ENCODE peak calls at places on chromosomes 4 and X, in seven cellular contexts. D is endothelial cell, R is GM20000, Q is MM.1S, L is GM13976, A is A549, Y is GM10248. U is an unnamed sample.
A peak's percentile ranks its signal among the peaks of the same experiment; 100 is the strongest.

GRCh38 chr4:169070071-169070894 is 60.2 kb upstream of the CBR4 start:
- DNase-seq in D (no peak), R (no peak), Q (no peak), L (no peak), A (peak; percentile 74), Y (no peak), U (peak; percentile 100)

GRCh38 chr4:24781999-24782745 is 13.2 kb upstream of the SOD3 start:
- DNase-seq in D (no peak), R (no peak), Q (no peak), L (no peak), A (no peak), Y (no peak), U (no peak)

GRCh38 chrX:123962006-123962485 is 540 bp downstream of the STAG2 start:
- DNase-seq in D (no peak), R (no peak), Q (no peak), L (no peak), A (no peak), Y (no peak), U (no peak)

GRCh38 chrX:19040373-19040772 is 56.5 kb upstream of the PHKA2 start:
- DNase-seq in D (no peak), R (no peak), Q (no peak), L (no peak), A (no peak), Y (no peak), U (no peak)

GRCh38 chrX:43861750-43862149 is 20.5 kb downstream of the MAOB start:
- DNase-seq in D (no peak), R (no peak), Q (no peak), L (no peak), A (peak; percentile 32), Y (no peak), U (peak; percentile 52)

GRCh38 chr4:3485011-3485881 is 22.1 kb downstream of the DOK7 start:
- DNase-seq in D (no peak), R (peak; percentile 70), Q (no peak), L (peak; percentile 71), A (no peak), Y (no peak), U (no peak)

GRCh38 chr4:11587797-11588196 is 159.1 kb upstream of the HS3ST1 start:
- DNase-seq in D (no peak), R (no peak), Q (no peak), L (no peak), A (no peak), Y (no peak), U (no peak)

GRCh38 chr4:167023359-167023925 is 210.9 kb downstream of the SPOCK3 start:
- DNase-seq in D (no peak), R (no peak), Q (no peak), L (no peak), A (no peak), Y (no peak), U (no peak)

GRCh38 chr4:114519368-114519767 is 79.2 kb upstream of the UGT8 start:
- DNase-seq in D (no peak), R (no peak), Q (no peak), L (no peak), A (no peak), Y (no peak), U (no peak)

GRCh38 chr4:150158041-150158440 is 79.8 kb downstream of the DCLK2 start:
- DNase-seq in D (no peak), R (no peak), Q (no peak), L (no peak), A (no peak), Y (no peak), U (no peak)

GRCh38 chr4:152422817-152423320 is 113.0 kb downstream of the FBXW7 start:
- DNase-seq in D (no peak), R (no peak), Q (no peak), L (no peak), A (no peak), Y (no peak), U (no peak)

GRCh38 chr4:153169811-153170210 is 34.4 kb upstream of the TRIM2 start:
- DNase-seq in D (no peak), R (no peak), Q (no peak), L (no peak), A (no peak), Y (no peak), U (no peak)

GRCh38 chr4:112189754-112190153 is 41.8 kb upstream of the AP1AR start:
- DNase-seq in D (no peak), R (no peak), Q (no peak), L (no peak), A (peak; percentile 26), Y (no peak), U (no peak)

GRCh38 chrX:124736553-124737240 is 390.3 kb downstream of the SH2D1A start:
- DNase-seq in D (peak; percentile 3), R (no peak), Q (peak; percentile 37), L (no peak), A (no peak), Y (no peak), U (no peak)

GRCh38 chr4:27046851-27047250 is 186.2 kb downstream of the STIM2 start:
- DNase-seq in D (no peak), R (no peak), Q (no peak), L (no peak), A (no peak), Y (no peak), U (no peak)

GRCh38 chr4:78656968-78657445 is 105.4 kb downstream of the ANXA3 start:
- DNase-seq in D (no peak), R (no peak), Q (peak; percentile 37), L (no peak), A (no peak), Y (no peak), U (no peak)

GRCh38 chr4:54872246-54872645 is 214.5 kb downstream of the KIT start:
- DNase-seq in D (no peak), R (no peak), Q (no peak), L (no peak), A (no peak), Y (no peak), U (no peak)

GRCh38 chr4:128524311-128524710 is 236.7 kb upstream of the PGRMC2 start:
- DNase-seq in D (no peak), R (no peak), Q (no peak), L (no peak), A (peak; percentile 88), Y (no peak), U (peak; percentile 66)

GRCh38 chr4:7885216-7886134 is 54.2 kb downstream of the AFAP1 start:
- DNase-seq in D (no peak), R (no peak), Q (no peak), L (no peak), A (no peak), Y (no peak), U (no peak)

GRCh38 chr4:7890635-7891393 is 48.8 kb downstream of the AFAP1 start:
- DNase-seq in D (no peak), R (no peak), Q (no peak), L (no peak), A (peak; percentile 57), Y (no peak), U (peak; percentile 78)

GRCh38 chr4:7886250-7886973 is 53.2 kb downstream of the AFAP1 start:
- DNase-seq in D (no peak), R (no peak), Q (no peak), L (no peak), A (no peak), Y (no peak), U (no peak)

GRCh38 chr4:7892212-7893019 is 47.2 kb downstream of the AFAP1 start:
- DNase-seq in D (no peak), R (no peak), Q (no peak), L (no peak), A (peak; percentile 36), Y (no peak), U (no peak)

DNA sequence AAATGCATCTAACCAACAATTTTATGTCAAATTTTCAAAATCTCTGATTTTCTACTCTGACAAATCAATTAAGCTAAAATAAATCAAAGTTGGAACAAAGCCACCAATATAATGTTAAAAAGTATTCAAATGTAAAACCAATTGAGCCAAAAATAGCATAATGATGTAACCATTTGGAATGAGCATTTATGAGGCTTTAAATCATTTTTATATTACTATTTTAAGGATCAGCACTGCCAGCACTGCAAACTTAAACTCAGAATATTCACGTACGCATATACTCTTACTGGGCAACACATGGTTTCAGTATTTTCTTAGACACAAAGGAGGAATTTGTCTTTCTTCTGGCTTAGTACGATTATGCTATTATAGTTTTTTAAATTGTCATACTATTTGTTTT is 52.2 kb downstream of the AFAP1 start:
- DNase-seq in D (no peak), R (no peak), Q (no peak), L (no peak), A (no peak), Y (no peak), U (no peak)
- TF ChIP-seq CTCF in D (no peak), R (no peak), Q (no peak), L (no peak), A (no peak), Y (no peak), U (no peak)

GRCh38 chr4:122003335-122003734 is 51.5 kb upstream of the TRPC3 start:
- DNase-seq in D (peak; percentile 33), R (peak; percentile 41), Q (peak; percentile 71), L (peak; percentile 14), A (peak; percentile 65), Y (peak; percentile 34), U (no peak)
- TF ChIP-seq CTCF in D (peak; percentile 72), R (peak; percentile 9), Q (peak; percentile 82), L (no peak), A (peak; percentile 22), Y (peak; percentile 42), U (peak; percentile 48)

GRCh38 chrX:9682456-9682855 is 83.2 kb downstream of the GPR143 start:
- DNase-seq in D (no peak), R (no peak), Q (no peak), L (no peak), A (no peak), Y (no peak), U (no peak)
- TF ChIP-seq CTCF in D (no peak), R (no peak), Q (no peak), L (no peak), A (no peak), Y (no peak), U (no peak)

GRCh38 chrX:153794018-153794896 is at the start of the genes IDH3G and SSR4:
- DNase-seq in D (peak; percentile 90), R (peak; percentile 97), Q (peak; percentile 94), L (peak; percentile 97), A (peak; percentile 97), Y (peak; percentile 96), U (peak; percentile 85)
- TF ChIP-seq CTCF in D (no peak), R (no peak), Q (no peak), L (no peak), A (no peak), Y (no peak), U (peak; percentile 34)

U was measured in foreskin keratinocyte.